ENCODE peak calls at places on chromosomes 6 and 20, in seven cellular contexts. Z is GM23248, G is colonic mucosa, P is HepG2, H is endothelial cell of umbilical vein, V is DND-41, U is astrocyte. L is an unnamed sample. For H3K36me3, the result is how much of the 10 kb centered on the place peaks cover.

GRCh38 chr6:31120151-31120915 is at the start of gene CDSN:
- DNase-seq in Z (no peak), G (no peak), P (no peak), H (no peak), V (no peak), U (no peak), L (no peak)

GRCh38 chr6:30325873-30326445 is 768 bp upstream of the TRIM39 start:
- DNase-seq in Z (peak), G (no peak), P (no peak), H (no peak), V (peak), U (peak), L (no peak)

GRCh38 chr6:31680226-31680840 is 534 bp downstream of the LY6G5C start:
- DNase-seq in Z (no peak), G (no peak), P (no peak), H (no peak), V (no peak), U (no peak), L (no peak)

GRCh38 chr20:9989066-9989724 is 45.6 kb upstream of the ANKEF1 start:
- DNase-seq in Z (peak), G (no peak), P (no peak), H (peak), V (no peak), U (peak), L (peak)

GRCh38 chr6:154371337-154371736 is 14.7 kb upstream of the IPCEF1 start:
- DNase-seq in Z (no peak), G (no peak), P (no peak), H (no peak), V (no peak), U (no peak), L (no peak)

GRCh38 chr20:47352332-47353223 is 3.9 kb downstream of the ZMYND8 start:
- DNase-seq in Z (no peak), G (peak), P (no peak), H (peak), V (no peak), U (peak), L (peak)

GRCh38 chr6:18260448-18261106 is 3.8 kb downstream of the DEK start:
- DNase-seq in Z (peak), G (no peak), P (peak), H (no peak), V (no peak), U (peak), L (peak)

GRCh38 chr6:137967689-137968467 is 100.8 kb downstream of the TNFAIP3 start:
- DNase-seq in Z (peak), G (no peak), P (no peak), H (no peak), V (peak), U (no peak), L (peak)

GRCh38 chr6:137402143-137402542 is 92.1 kb downstream of the OLIG3 start:
- DNase-seq in Z (no peak), G (no peak), P (no peak), H (no peak), V (no peak), U (no peak), L (no peak)

GRCh38 chr6:33949111-33949510 is 145.3 kb upstream of the MLN start:
- DNase-seq in Z (no peak), G (no peak), P (no peak), H (no peak), V (no peak), U (no peak), L (no peak)

GRCh38 chr6:29995346-29995777 is 53.0 kb downstream of the HLA-A start:
- DNase-seq in Z (peak), G (no peak), P (no peak), H (peak), V (no peak), U (peak), L (peak)

GRCh38 chr6:47440722-47441121 is 36.9 kb upstream of the CD2AP start:
- DNase-seq in Z (no peak), G (no peak), P (no peak), H (no peak), V (no peak), U (no peak), L (no peak)

GRCh38 chr6:53718597-53719460 is 53.3 kb upstream of the KLHL31 start:
- DNase-seq in Z (peak), G (peak), P (peak), H (peak), V (peak), U (peak), L (peak)

GRCh38 chr6:69487688-69488087 is 309.1 kb downstream of the LMBRD1 start:
- DNase-seq in Z (no peak), G (no peak), P (no peak), H (no peak), V (no peak), U (no peak), L (no peak)

GRCh38 chr6:114364295-114364694 is 21.5 kb upstream of the HS3ST5 start:
- DNase-seq in Z (peak), G (no peak), P (peak), H (no peak), V (no peak), U (peak), L (peak)

GRCh38 chr6:74892091-74892490 is 313.8 kb downstream of the COL12A1 start:
- DNase-seq in Z (no peak), G (no peak), P (no peak), H (no peak), V (no peak), U (no peak), L (peak)

GRCh38 chr6:167493961-167494697 is 169.2 kb downstream of the TTLL2 start:
- DNase-seq in Z (no peak), G (peak), P (no peak), H (no peak), V (no peak), U (no peak), L (no peak)

GRCh38 chr6:168163096-168163731 is 84.2 kb upstream of the FRMD1 start:
- DNase-seq in Z (no peak), G (peak), P (no peak), H (no peak), V (no peak), U (peak), L (no peak)

GRCh38 chr6:16472349-16473069 is 234.1 kb downstream of the GMPR start:
- DNase-seq in Z (peak), G (no peak), P (peak), H (peak), V (no peak), U (peak), L (peak)

GRCh38 chr6:28534880-28535279 is 9.2 kb downstream of the GPX5 start:
- DNase-seq in Z (no peak), G (no peak), P (no peak), H (no peak), V (no peak), U (no peak), L (no peak)

GRCh38 chr6:56549014-56549413 is 93.7 kb downstream of the DST start:
- DNase-seq in Z (peak), G (no peak), P (no peak), H (peak), V (no peak), U (no peak), L (no peak)

GRCh38 chr20:36063916-36064660 is 90.5 kb upstream of the EPB41L1 start:
- DNase-seq in Z (no peak), G (peak), P (no peak), H (no peak), V (no peak), U (no peak), L (peak)

GRCh38 chr6:6976193-6976592 is 131.6 kb upstream of the RREB1 start:
- DNase-seq in Z (no peak), G (no peak), P (no peak), H (no peak), V (no peak), U (no peak), L (no peak)

GRCh38 chr6:154123131-154123530 is 84.1 kb downstream of the OPRM1 start:
- DNase-seq in Z (no peak), G (no peak), P (no peak), H (no peak), V (no peak), U (no peak), L (no peak)

GRCh38 chr6:3607171-3607570 is 144.3 kb downstream of the PXDC1 start:
- DNase-seq in Z (no peak), G (no peak), P (no peak), H (no peak), V (no peak), U (no peak), L (no peak)

GRCh38 chr6:66179363-66179762 is 472.3 kb upstream of the EYS start:
- DNase-seq in Z (peak), G (no peak), P (no peak), H (no peak), V (no peak), U (no peak), L (no peak)

GRCh38 chr20:50218987-50219435 is 28.4 kb downstream of the CEBPB start:
- DNase-seq in Z (no peak), G (no peak), P (peak), H (no peak), V (no peak), U (no peak), L (no peak)

DNA sequence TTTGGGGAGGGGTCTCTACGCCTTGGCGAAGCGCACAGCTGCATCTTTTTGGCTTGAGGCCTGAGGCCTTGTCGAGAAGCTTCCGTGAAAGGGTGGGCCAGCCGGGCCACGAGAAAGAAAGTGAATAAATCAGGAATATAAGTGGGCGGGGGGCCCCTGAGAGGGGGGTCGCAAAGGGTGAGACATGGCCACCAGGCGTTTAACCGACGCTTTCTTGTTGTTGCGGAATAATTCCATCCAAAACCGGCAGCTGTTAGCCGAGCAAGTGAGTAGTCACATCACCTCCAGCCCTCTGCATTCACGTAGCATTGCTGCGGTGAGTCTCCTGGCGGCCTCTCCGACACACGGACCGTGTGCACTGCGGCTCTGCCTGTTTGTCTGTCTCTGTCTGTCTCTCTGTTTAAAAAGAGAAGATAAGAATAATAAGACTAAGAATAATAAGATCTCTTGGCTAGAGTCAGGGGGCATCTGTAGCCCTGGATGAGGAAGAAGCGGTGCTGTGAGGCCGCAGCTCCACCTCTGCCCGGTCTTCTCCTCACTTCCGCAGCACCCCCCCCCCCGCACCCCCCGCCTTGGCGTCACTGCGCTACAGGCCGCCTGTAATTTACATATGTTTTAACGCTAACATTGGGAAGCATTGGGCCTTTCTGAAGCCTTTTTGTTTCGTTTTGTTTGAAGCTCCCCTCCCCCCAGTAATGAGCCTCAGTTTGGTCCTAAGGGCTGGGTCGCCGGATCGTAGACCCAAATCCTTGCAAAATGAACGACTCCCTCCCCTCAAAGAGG is 931 bp downstream of the STX16 start:
- DNase-seq in Z (peak), G (peak), P (peak), H (peak), V (peak), U (peak), L (peak)
- H3K4me3 ChIP-seq in Z (peak), G (peak), P (peak), H (peak), V (peak), U (peak), L (peak)

DNA sequence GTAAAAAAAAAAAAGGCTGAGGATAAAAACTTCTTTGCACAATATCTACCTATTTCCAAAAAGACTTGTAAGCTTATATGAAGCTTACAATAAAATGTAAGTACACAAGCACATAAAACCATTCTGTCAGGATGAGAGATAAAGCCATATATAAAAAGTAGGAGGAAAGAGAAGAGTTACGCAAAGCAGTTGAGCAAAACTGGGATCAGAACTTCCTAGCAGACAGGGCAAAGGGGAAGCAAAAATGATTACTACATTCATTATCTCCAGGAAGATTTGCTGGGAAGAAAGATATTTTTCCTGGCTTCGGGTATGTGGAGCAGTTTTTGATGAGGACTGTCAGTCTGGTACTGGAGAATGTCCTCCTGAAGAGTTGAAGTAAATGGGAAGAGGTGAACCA is 198.1 kb downstream of the MTFR2 start:
- DNase-seq in Z (no peak), G (no peak), P (no peak), H (no peak), V (no peak), U (no peak), L (no peak)
- H3K9ac ChIP-seq in Z (no peak), G (no peak), P (no peak), H (peak), V (no peak), U (no peak), L (no peak)

DNA sequence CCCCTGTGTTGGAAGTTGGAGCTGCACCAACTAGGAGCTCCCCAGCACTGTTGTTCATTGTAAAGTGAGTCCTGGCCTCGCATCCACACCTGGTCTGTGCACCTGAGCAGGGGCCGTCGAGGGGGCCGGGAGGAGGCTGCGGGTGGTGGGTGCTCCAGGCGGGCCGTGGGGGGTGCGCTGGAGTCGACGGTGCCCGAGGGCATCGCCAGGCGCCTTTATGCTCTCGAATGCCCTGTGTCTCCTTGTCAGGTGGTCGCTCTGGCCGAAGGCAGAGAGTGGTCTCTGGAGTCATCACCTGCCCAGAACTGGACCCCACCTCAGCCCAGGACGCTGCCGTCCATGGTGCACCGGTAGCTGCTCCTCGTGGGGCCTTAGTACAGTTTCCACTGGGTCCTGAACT is 4.3 kb downstream of the ARFGAP1 start:
- DNase-seq in Z (no peak), G (no peak), P (no peak), H (no peak), V (no peak), U (no peak), L (no peak)
- H3K36me3 ChIP-seq in Z (under half), G (under half), P (half or more), H (under half), V (half or more), U (under half), L (half or more)

DNA sequence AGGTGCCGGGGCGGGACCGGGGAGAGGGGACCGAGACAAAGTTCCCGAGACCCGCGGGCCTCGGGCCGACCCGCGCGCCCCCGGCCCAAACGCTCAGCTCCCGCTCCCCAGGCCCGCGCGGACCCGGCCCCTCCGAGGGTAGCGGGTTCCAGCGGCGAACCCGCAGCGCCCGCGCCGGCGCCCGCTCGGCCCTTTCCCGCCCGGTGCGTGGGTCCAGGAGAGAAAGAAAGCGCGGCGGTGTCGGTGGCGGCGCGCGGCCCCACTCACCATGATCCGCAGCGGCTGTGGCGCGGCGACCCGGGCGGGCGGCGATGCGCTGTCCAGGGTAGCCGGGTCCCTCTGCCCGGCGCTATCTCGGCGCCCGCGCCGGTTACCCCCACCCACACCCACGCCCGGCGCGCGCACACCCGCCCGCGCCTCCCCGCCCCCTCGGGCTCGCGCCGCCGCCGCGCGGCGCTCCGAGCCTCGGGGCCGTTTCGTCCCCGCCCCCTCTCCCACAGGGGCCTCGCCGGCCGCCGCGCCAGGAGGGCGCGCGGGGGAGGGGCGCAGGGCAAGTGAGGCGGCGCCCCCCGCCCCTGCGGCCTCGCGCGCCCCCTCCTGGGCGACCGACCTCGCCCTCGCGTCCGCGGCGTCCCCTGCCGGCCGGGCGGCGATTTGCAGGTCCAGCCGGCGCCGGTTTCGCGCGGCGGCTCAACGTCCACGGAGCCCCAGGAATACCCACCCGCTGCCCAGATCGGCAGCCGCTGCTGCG is at the start of gene ELOVL2:
- DNase-seq in Z (peak), G (no peak), P (peak), H (peak), V (no peak), U (peak), L (peak)
- H3K4me3 ChIP-seq in Z (peak), G (peak), P (peak), H (no peak), V (no peak), U (peak), L (peak)

GRCh38 chr6:35343835-35344550 is 1.6 kb downstream of the PPARD start:
- DNase-seq in Z (no peak), G (no peak), P (no peak), H (no peak), V (no peak), U (no peak), L (peak)
- H3K9ac ChIP-seq in Z (peak), G (no peak), P (peak), H (peak), V (peak), U (peak), L (peak)

GRCh38 chr6:43781572-43781928 is 11.5 kb downstream of the VEGFA start:
- DNase-seq in Z (no peak), G (no peak), P (no peak), H (no peak), V (no peak), U (no peak), L (no peak)

GRCh38 chr6:43778976-43779863 is 9.2 kb downstream of the VEGFA start:
- DNase-seq in Z (no peak), G (no peak), P (no peak), H (no peak), V (no peak), U (no peak), L (no peak)

GRCh38 chr6:43780891-43781571 is 11.0 kb downstream of the VEGFA start:
- DNase-seq in Z (no peak), G (no peak), P (no peak), H (no peak), V (no peak), U (no peak), L (no peak)

GRCh38 chr6:43779864-43780260 is 9.9 kb downstream of the VEGFA start:
- DNase-seq in Z (no peak), G (no peak), P (no peak), H (no peak), V (no peak), U (no peak), L (no peak)

GRCh38 chr6:43780293-43780692 is 10.3 kb downstream of the VEGFA start:
- DNase-seq in Z (no peak), G (no peak), P (no peak), H (no peak), V (no peak), U (no peak), L (no peak)
- H3K36me3 ChIP-seq in Z (half or more), G (under half), P (half or more), H (under half), V (half or more), U (under half), L (half or more)

GRCh38 chr6:170280689-170281045 is 10.2 kb downstream of the DLL1 start:
- DNase-seq in Z (no peak), G (no peak), P (no peak), H (no peak), V (no peak), U (no peak), L (no peak)

GRCh38 chr6:170281331-170282292 is 9.3 kb downstream of the DLL1 start:
- DNase-seq in Z (no peak), G (no peak), P (no peak), H (no peak), V (no peak), U (no peak), L (no peak)

GRCh38 chr6:170279426-170279825 is 11.5 kb downstream of the DLL1 start:
- DNase-seq in Z (no peak), G (no peak), P (no peak), H (no peak), V (no peak), U (no peak), L (no peak)

GRCh38 chr6:170278743-170279094 is 12.2 kb downstream of the DLL1 start:
- DNase-seq in Z (no peak), G (no peak), P (no peak), H (no peak), V (peak), U (no peak), L (no peak)

GRCh38 chr6:170279977-170280688 is 10.7 kb downstream of the DLL1 start:
- DNase-seq in Z (peak), G (peak), P (no peak), H (peak), V (no peak), U (no peak), L (peak)
- H3K4me3 ChIP-seq in Z (peak), G (peak), P (no peak), H (no peak), V (no peak), U (no peak), L (peak)

GRCh38 chr20:33819456-33819855 is 8.3 kb downstream of the CHMP4B start:
- DNase-seq in Z (no peak), G (no peak), P (no peak), H (no peak), V (no peak), U (no peak), L (no peak)
- H3K9ac ChIP-seq in Z (no peak), G (no peak), P (no peak), H (no peak), V (no peak), U (no peak), L (no peak)

GRCh38 chr20:32841174-32841573 is 17.5 kb upstream of the EFCAB8 start:
- DNase-seq in Z (no peak), G (no peak), P (no peak), H (no peak), V (no peak), U (no peak), L (no peak)

GRCh38 chr20:32841632-32842031 is 17.1 kb upstream of the EFCAB8 start:
- DNase-seq in Z (no peak), G (no peak), P (no peak), H (no peak), V (no peak), U (no peak), L (no peak)

GRCh38 chr20:32839227-32839981 is 19.3 kb upstream of the EFCAB8 start:
- DNase-seq in Z (no peak), G (no peak), P (no peak), H (no peak), V (no peak), U (no peak), L (no peak)

GRCh38 chr20:32837157-32837556 is 17.4 kb downstream of the MAPRE1 start:
- DNase-seq in Z (no peak), G (no peak), P (no peak), H (no peak), V (no peak), U (no peak), L (no peak)

DNA sequence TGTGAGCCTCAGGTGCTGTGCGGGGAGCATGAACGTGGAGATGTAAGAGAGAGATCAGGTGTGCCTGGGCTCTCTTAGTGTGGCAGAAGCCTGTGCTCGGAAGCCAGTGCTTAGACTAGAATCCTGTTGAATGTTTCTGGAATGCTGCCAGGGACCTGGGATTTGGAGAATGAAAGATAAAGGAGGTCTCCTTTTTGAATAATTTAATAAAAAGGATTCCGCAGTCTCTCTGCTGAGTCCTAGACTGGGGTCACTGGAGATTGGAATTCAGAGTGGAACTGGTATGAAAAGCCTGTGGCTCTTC is 18.8 kb upstream of the EFCAB8 start:
- DNase-seq in Z (no peak), G (no peak), P (no peak), H (no peak), V (no peak), U (no peak), L (no peak)
- H3K36me3 ChIP-seq in Z (under half), G (under half), P (half or more), H (under half), V (half or more), U (half or more), L (half or more)

L was measured in adipocyte.